ENCODE peak calls at places on chromosomes 6 and 20, in six cellular contexts. N is endothelial cell of umbilical vein, B is lung, Z is BJ, J is upper lobe of right lung, T is fibroblast of pulmonary artery. C is an unnamed sample.

GRCh38 chr6:109356237-109356636 is 26.0 kb downstream of the CD164 start:
- DNase-seq in N (no peak), B (no peak), Z (no peak), J (no peak), T (no peak), C (no peak)

GRCh38 chr6:70375166-70375565 is 38.1 kb upstream of the FAM135A start:
- DNase-seq in N (no peak), B (no peak), Z (no peak), J (no peak), T (peak; percentile 18), C (no peak)

GRCh38 chr6:110528051-110528929 is 51.9 kb upstream of the SLC22A16 start:
- DNase-seq in N (peak; percentile 91), B (no peak), Z (peak; percentile 96), J (no peak), T (peak; percentile 89), C (peak; percentile 87)

GRCh38 chr6:31794294-31794865 is 1.2 kb downstream of the VARS1 start:
- DNase-seq in N (peak; percentile 35), B (no peak), Z (no peak), J (no peak), T (peak; percentile 36), C (no peak)

GRCh38 chr20:48230251-48230650 is 445.0 kb upstream of the SULF2 start:
- DNase-seq in N (no peak), B (no peak), Z (no peak), J (no peak), T (no peak), C (no peak)

GRCh38 chr20:43666376-43667328 is at the start of gene MYBL2:
- DNase-seq in N (peak; percentile 48), B (peak; percentile 47), Z (no peak), J (peak; percentile 74), T (peak; percentile 60), C (no peak)

GRCh38 chr6:54877713-54878317 is 31.2 kb downstream of the FAM83B start:
- DNase-seq in N (no peak), B (no peak), Z (no peak), J (no peak), T (no peak), C (no peak)

GRCh38 chr20:46621492-46621891 is 29.8 kb downstream of the SLC13A3 start:
- DNase-seq in N (no peak), B (no peak), Z (no peak), J (no peak), T (peak; percentile 55), C (no peak)

GRCh38 chr20:38272961-38273360 is 12.4 kb upstream of the KIAA1755 start:
- DNase-seq in N (peak; percentile 61), B (no peak), Z (no peak), J (no peak), T (peak; percentile 62), C (no peak)

GRCh38 chr20:7996898-7997297 is 22.7 kb downstream of the TMX4 start:
- DNase-seq in N (no peak), B (no peak), Z (no peak), J (no peak), T (no peak), C (no peak)

GRCh38 chr20:17468073-17468840 is 62.9 kb downstream of the BFSP1 start:
- DNase-seq in N (no peak), B (no peak), Z (no peak), J (no peak), T (no peak), C (no peak)

GRCh38 chr6:158002951-158003853 is 21.5 kb downstream of the SYNJ2 start:
- DNase-seq in N (peak; percentile 97), B (no peak), Z (peak; percentile 95), J (no peak), T (peak; percentile 92), C (peak; percentile 71)

GRCh38 chr20:16404640-16405039 is 168.6 kb downstream of the KIF16B start:
- DNase-seq in N (no peak), B (no peak), Z (no peak), J (no peak), T (no peak), C (no peak)

GRCh38 chr6:8557019-8557748 is 121.8 kb upstream of the SLC35B3 start:
- DNase-seq in N (no peak), B (no peak), Z (no peak), J (no peak), T (no peak), C (no peak)

GRCh38 chr6:165708985-165709576 is 46.0 kb upstream of the PDE10A start:
- DNase-seq in N (no peak), B (no peak), Z (no peak), J (no peak), T (no peak), C (no peak)
- H3K4me3 ChIP-seq in N (no peak overlapping the region), B (no peak overlapping the region), Z (no peak overlapping the region), J (no peak overlapping the region), T (no peak overlapping the region), C (no peak overlapping the region)

GRCh38 chr20:58636983-58637421 is 14.1 kb upstream of the STX16 start:
- DNase-seq in N (no peak), B (no peak), Z (no peak), J (peak; percentile 20), T (no peak), C (no peak)
- TF ChIP-seq CTCF in N (no peak), B (no peak), Z (no peak), J (no peak), T (peak; percentile 36), C (no peak)

GRCh38 chr6:29005183-29005885 is at the start of gene ZNF311:
- DNase-seq in N (peak; percentile 57), B (peak; percentile 55), Z (no peak), J (peak; percentile 77), T (peak; percentile 79), C (no peak)
- H3K4me3 ChIP-seq in N (peak within 1 kb of the TSS; percentile 52), B (peak within 1 kb of the TSS; percentile 72), Z (peak within 1 kb of the TSS; percentile 61), J (peak within 1 kb of the TSS; percentile 62), T (peak within 1 kb of the TSS; percentile 64), C (peak within 1 kb of the TSS; percentile 47)

GRCh38 chr6:149990109-149990671 is 26.4 kb downstream of the ULBP1 start:
- DNase-seq in N (no peak), B (no peak), Z (no peak), J (no peak), T (no peak), C (no peak)

GRCh38 chr6:149987602-149988107 is 23.9 kb downstream of the ULBP1 start:
- DNase-seq in N (no peak), B (no peak), Z (no peak), J (no peak), T (no peak), C (no peak)

GRCh38 chr6:149991838-149992237 is 28.1 kb downstream of the ULBP1 start:
- DNase-seq in N (no peak), B (no peak), Z (no peak), J (no peak), T (no peak), C (no peak)

GRCh38 chr6:149990672-149991402 is 27.1 kb downstream of the ULBP1 start:
- DNase-seq in N (no peak), B (no peak), Z (no peak), J (no peak), T (no peak), C (no peak)

GRCh38 chr6:149988550-149989336 is 25.0 kb downstream of the ULBP1 start:
- DNase-seq in N (no peak), B (no peak), Z (no peak), J (no peak), T (no peak), C (no peak)
- TF ChIP-seq CTCF in N (no peak), B (no peak), Z (no peak), J (no peak), T (no peak), C (no peak)

GRCh38 chr6:42138630-42139619 is 3.5 kb downstream of the C6orf132 start:
- DNase-seq in N (peak; percentile 28), B (no peak), Z (no peak), J (no peak), T (no peak), C (no peak)

GRCh38 chr6:42140756-42141602 is 1.4 kb downstream of the C6orf132 start:
- DNase-seq in N (no peak), B (no peak), Z (no peak), J (no peak), T (no peak), C (no peak)

GRCh38 chr6:42140051-42140450 is 2.4 kb downstream of the C6orf132 start:
- DNase-seq in N (no peak), B (no peak), Z (no peak), J (no peak), T (no peak), C (no peak)

GRCh38 chr6:42142118-42142835 is at the start of gene C6orf132:
- DNase-seq in N (no peak), B (peak; percentile 81), Z (no peak), J (peak; percentile 92), T (no peak), C (no peak)

GRCh38 chr6:42141603-42142117 is 760 bp downstream of the C6orf132 start:
- DNase-seq in N (no peak), B (no peak), Z (no peak), J (no peak), T (no peak), C (no peak)
- H3K4me3 ChIP-seq in N (no peak overlapping the region), B (peak overlapping the region; percentile 50), Z (peak overlapping the region; percentile 49), J (peak overlapping the region; percentile 57), T (peak overlapping the region; percentile 63), C (peak overlapping the region; percentile 25)

GRCh38 chr6:134316733-134317431 is 1.0 kb downstream of the SGK1 start:
- DNase-seq in N (no peak), B (no peak), Z (no peak), J (no peak), T (no peak), C (no peak)
- TF ChIP-seq CTCF in N (no peak), B (no peak), Z (no peak), J (no peak), T (no peak), C (no peak)